ENCODE peak calls at places on chromosomes 5 and 9, in ten cellular contexts. B is stimulated activated CD4-positive, alpha-beta T cell treated with anti-CD3 and anti-CD28 coated beads, Interleukin-2, amount 100 ng/mL, for 48 hours; K is NCI-H524 treated with DMSO at 0.1 percent for 48 hours; E is Kasumi-1; T is activated T-cell treated with anti-CD3 and anti-CD28 coated beads for 24 hours; F is activated naive CD4-positive, alpha-beta T cell; G is stomach; S is head of caudate nucleus; H is progenitor cell of endocrine pancreas; V is activated CD8-positive, alpha-beta memory T cell treated with anti-CD3 and anti-CD28 coated beads, Interleukin-2, amount 50 U/mL, for 48 hours. D is an unnamed sample.

GRCh38 chr5:485943-486491 is 38.2 kb downstream of the SLC9A3 start:
- DNase-seq in B (no peak), K (no peak), E (no peak), T (no peak), F (no peak), G (no peak), S (no peak), H (no peak), V (no peak), D (no peak)

GRCh38 chr9:34998266-34998665 is 8.7 kb downstream of the DNAJB5 start:
- DNase-seq in B (no peak), K (no peak), E (no peak), T (no peak), F (no peak), G (no peak), S (no peak), H (no peak), V (no peak), D (no peak)

GRCh38 chr5:174071484-174071883 is 26.0 kb downstream of the NSG2 start:
- DNase-seq in B (no peak), K (no peak), E (no peak), T (no peak), F (no peak), G (no peak), S (no peak), H (no peak), V (no peak), D (no peak)

GRCh38 chr9:123807241-123807640 is 122.7 kb downstream of the DENND1A start:
- DNase-seq in B (no peak), K (peak; percentile 100), E (no peak), T (no peak), F (no peak), G (no peak), S (no peak), H (no peak), V (no peak), D (no peak)

GRCh38 chr5:169442354-169443248 is 141.0 kb upstream of the SPDL1 start:
- DNase-seq in B (no peak), K (no peak), E (no peak), T (no peak), F (no peak), G (no peak), S (no peak), H (no peak), V (no peak), D (no peak)

GRCh38 chr5:42621662-42622061 is 135.0 kb upstream of the CCDC152 start:
- DNase-seq in B (no peak), K (no peak), E (no peak), T (no peak), F (no peak), G (no peak), S (no peak), H (no peak), V (no peak), D (no peak)

GRCh38 chr9:109599131-109599530 is 101.0 kb upstream of the PTPN3 start:
- DNase-seq in B (no peak), K (no peak), E (no peak), T (no peak), F (no peak), G (no peak), S (no peak), H (no peak), V (no peak), D (no peak)

GRCh38 chr5:23507278-23507685 is at the start of gene PRDM9:
- DNase-seq in B (no peak), K (peak; percentile 91), E (no peak), T (peak; percentile 1), F (no peak), G (no peak), S (peak; percentile 24), H (no peak), V (no peak), D (peak; percentile 89)

GRCh38 chr9:128523199-128523925 is 18.8 kb downstream of the GLE1 start:
- DNase-seq in B (no peak), K (peak; percentile 73), E (peak; percentile 29), T (no peak), F (no peak), G (no peak), S (peak; percentile 75), H (no peak), V (no peak), D (peak; percentile 48)

GRCh38 chr9:37650873-37651768 is at the start of gene FRMPD1:
- DNase-seq in B (peak; percentile 54), K (no peak), E (peak; percentile 18), T (peak; percentile 46), F (peak; percentile 9), G (peak; percentile 73), S (peak; percentile 66), H (no peak), V (peak; percentile 82), D (peak; percentile 55)